ENCODE peak calls at places on chromosome 11, in seven cellular contexts. One of them, this sample, is unnamed.

GRCh38 chr11:16815047-16815767 is 76.8 kb downstream of the C11orf58 start:
- DNase-seq in A172: no peak
- DNase-seq in cortex of kidney: no peak
- DNase-seq in stomach: peak; percentile 40
- DNase-seq in sigmoid colon: peak; percentile 86
- DNase-seq in skeletal muscle cell: no peak
- DNase-seq in activated naive CD4-positive, alpha-beta T cell treated with anti-CD3 and anti-CD28 coated beads, Interleukin-2, amount 50 U/mL, for 16 hours: no peak
- DNase-seq in this sample: no peak

GRCh38 chr11:3826721-3827120 is 14.0 kb downstream of the RHOG start:
- DNase-seq in A172: no peak
- DNase-seq in cortex of kidney: no peak
- DNase-seq in stomach: no peak
- DNase-seq in sigmoid colon: no peak
- DNase-seq in skeletal muscle cell: no peak
- DNase-seq in activated naive CD4-positive, alpha-beta T cell treated with anti-CD3 and anti-CD28 coated beads, Interleukin-2, amount 50 U/mL, for 16 hours: no peak
- DNase-seq in this sample: no peak

GRCh38 chr11:62508336-62509058 is 38.1 kb downstream of the AHNAK start:
- DNase-seq in A172: peak; percentile 72
- DNase-seq in cortex of kidney: no peak
- DNase-seq in stomach: peak; percentile 78
- DNase-seq in sigmoid colon: peak; percentile 96
- DNase-seq in skeletal muscle cell: no peak
- DNase-seq in activated naive CD4-positive, alpha-beta T cell treated with anti-CD3 and anti-CD28 coated beads, Interleukin-2, amount 50 U/mL, for 16 hours: no peak
- DNase-seq in this sample: no peak

GRCh38 chr11:12235549-12235944 is 125.2 kb downstream of the MICAL2 start:
- DNase-seq in A172: peak; percentile 44
- DNase-seq in cortex of kidney: no peak
- DNase-seq in stomach: no peak
- DNase-seq in sigmoid colon: no peak
- DNase-seq in skeletal muscle cell: no peak
- DNase-seq in activated naive CD4-positive, alpha-beta T cell treated with anti-CD3 and anti-CD28 coated beads, Interleukin-2, amount 50 U/mL, for 16 hours: no peak
- DNase-seq in this sample: no peak

GRCh38 chr11:61961570-61962212 is 5.7 kb downstream of the FTH1 start:
- DNase-seq in A172: peak; percentile 81
- DNase-seq in cortex of kidney: no peak
- DNase-seq in stomach: peak; percentile 67
- DNase-seq in sigmoid colon: peak; percentile 87
- DNase-seq in skeletal muscle cell: no peak
- DNase-seq in activated naive CD4-positive, alpha-beta T cell treated with anti-CD3 and anti-CD28 coated beads, Interleukin-2, amount 50 U/mL, for 16 hours: no peak
- DNase-seq in this sample: no peak

GRCh38 chr11:91904792-91905785 is 319.5 kb upstream of the FAT3 start:
- DNase-seq in A172: no peak
- DNase-seq in cortex of kidney: no peak
- DNase-seq in stomach: no peak
- DNase-seq in sigmoid colon: no peak
- DNase-seq in skeletal muscle cell: no peak
- DNase-seq in activated naive CD4-positive, alpha-beta T cell treated with anti-CD3 and anti-CD28 coated beads, Interleukin-2, amount 50 U/mL, for 16 hours: no peak
- DNase-seq in this sample: no peak

GRCh38 chr11:86484164-86484794 is 109.6 kb downstream of the CCDC81 start:
- DNase-seq in A172: peak; percentile 99
- DNase-seq in cortex of kidney: no peak
- DNase-seq in stomach: no peak
- DNase-seq in sigmoid colon: peak; percentile 75
- DNase-seq in skeletal muscle cell: peak; percentile 97
- DNase-seq in activated naive CD4-positive, alpha-beta T cell treated with anti-CD3 and anti-CD28 coated beads, Interleukin-2, amount 50 U/mL, for 16 hours: no peak
- DNase-seq in this sample: no peak

GRCh38 chr11:62610403-62610802 is 2.2 kb downstream of the EML3 start:
- DNase-seq in A172: no peak
- DNase-seq in cortex of kidney: no peak
- DNase-seq in stomach: no peak
- DNase-seq in sigmoid colon: no peak
- DNase-seq in skeletal muscle cell: no peak
- DNase-seq in activated naive CD4-positive, alpha-beta T cell treated with anti-CD3 and anti-CD28 coated beads, Interleukin-2, amount 50 U/mL, for 16 hours: no peak
- DNase-seq in this sample: no peak

GRCh38 chr11:130629039-130629438 is 180.6 kb downstream of the ADAMTS15 start:
- DNase-seq in A172: no peak
- DNase-seq in cortex of kidney: no peak
- DNase-seq in stomach: no peak
- DNase-seq in sigmoid colon: no peak
- DNase-seq in skeletal muscle cell: no peak
- DNase-seq in activated naive CD4-positive, alpha-beta T cell treated with anti-CD3 and anti-CD28 coated beads, Interleukin-2, amount 50 U/mL, for 16 hours: no peak
- DNase-seq in this sample: no peak

GRCh38 chr11:66317766-66318575 is 1.1 kb upstream of the CD248 start:
- DNase-seq in A172: no peak
- DNase-seq in cortex of kidney: no peak
- DNase-seq in stomach: peak; percentile 36
- DNase-seq in sigmoid colon: peak; percentile 91
- DNase-seq in skeletal muscle cell: peak; percentile 91
- DNase-seq in activated naive CD4-positive, alpha-beta T cell treated with anti-CD3 and anti-CD28 coated beads, Interleukin-2, amount 50 U/mL, for 16 hours: no peak
- DNase-seq in this sample: peak; percentile 65

GRCh38 chr11:74138572-74138971 is 32.2 kb downstream of the C2CD3 start:
- DNase-seq in A172: peak; percentile 97
- DNase-seq in cortex of kidney: no peak
- DNase-seq in stomach: no peak
- DNase-seq in sigmoid colon: no peak
- DNase-seq in skeletal muscle cell: peak; percentile 95
- DNase-seq in activated naive CD4-positive, alpha-beta T cell treated with anti-CD3 and anti-CD28 coated beads, Interleukin-2, amount 50 U/mL, for 16 hours: no peak
- DNase-seq in this sample: no peak

GRCh38 chr11:20258496-20258895 is 98.2 kb upstream of the DBX1 start:
- DNase-seq in A172: no peak
- DNase-seq in cortex of kidney: no peak
- DNase-seq in stomach: no peak
- DNase-seq in sigmoid colon: no peak
- DNase-seq in skeletal muscle cell: no peak
- DNase-seq in activated naive CD4-positive, alpha-beta T cell treated with anti-CD3 and anti-CD28 coated beads, Interleukin-2, amount 50 U/mL, for 16 hours: no peak
- DNase-seq in this sample: no peak

GRCh38 chr11:118002010-118002540 is 15.9 kb downstream of the IL10RA start:
- DNase-seq in A172: no peak
- DNase-seq in cortex of kidney: no peak
- DNase-seq in stomach: no peak
- DNase-seq in sigmoid colon: no peak
- DNase-seq in skeletal muscle cell: no peak
- DNase-seq in activated naive CD4-positive, alpha-beta T cell treated with anti-CD3 and anti-CD28 coated beads, Interleukin-2, amount 50 U/mL, for 16 hours: no peak
- DNase-seq in this sample: peak; percentile 43

GRCh38 chr11:128342511-128343133 is 244.7 kb downstream of the ETS1 start:
- DNase-seq in A172: peak; percentile 56
- DNase-seq in cortex of kidney: no peak
- DNase-seq in stomach: no peak
- DNase-seq in sigmoid colon: peak; percentile 72
- DNase-seq in skeletal muscle cell: peak; percentile 66
- DNase-seq in activated naive CD4-positive, alpha-beta T cell treated with anti-CD3 and anti-CD28 coated beads, Interleukin-2, amount 50 U/mL, for 16 hours: peak; percentile 64
- DNase-seq in this sample: peak; percentile 79

GRCh38 chr11:35190804-35191348 is 51.9 kb downstream of the CD44 start:
- DNase-seq in A172: no peak
- DNase-seq in cortex of kidney: no peak
- DNase-seq in stomach: no peak
- DNase-seq in sigmoid colon: no peak
- DNase-seq in skeletal muscle cell: no peak
- DNase-seq in activated naive CD4-positive, alpha-beta T cell treated with anti-CD3 and anti-CD28 coated beads, Interleukin-2, amount 50 U/mL, for 16 hours: no peak
- DNase-seq in this sample: no peak

GRCh38 chr11:130781906-130782305 is 134.4 kb downstream of the SNX19 start:
- DNase-seq in A172: peak; percentile 76
- DNase-seq in cortex of kidney: no peak
- DNase-seq in stomach: no peak
- DNase-seq in sigmoid colon: no peak
- DNase-seq in skeletal muscle cell: no peak
- DNase-seq in activated naive CD4-positive, alpha-beta T cell treated with anti-CD3 and anti-CD28 coated beads, Interleukin-2, amount 50 U/mL, for 16 hours: no peak
- DNase-seq in this sample: no peak

GRCh38 chr11:3223932-3224729 is 5.5 kb upstream of the MRGPRG start:
- DNase-seq in A172: no peak
- DNase-seq in cortex of kidney: no peak
- DNase-seq in stomach: peak; percentile 18
- DNase-seq in sigmoid colon: no peak
- DNase-seq in skeletal muscle cell: no peak
- DNase-seq in activated naive CD4-positive, alpha-beta T cell treated with anti-CD3 and anti-CD28 coated beads, Interleukin-2, amount 50 U/mL, for 16 hours: peak; percentile 7
- DNase-seq in this sample: no peak

GRCh38 chr11:128914216-128915147 is 23.3 kb downstream of the KCNJ5 start:
- DNase-seq in A172: no peak
- DNase-seq in cortex of kidney: no peak
- DNase-seq in stomach: no peak
- DNase-seq in sigmoid colon: no peak
- DNase-seq in skeletal muscle cell: no peak
- DNase-seq in activated naive CD4-positive, alpha-beta T cell treated with anti-CD3 and anti-CD28 coated beads, Interleukin-2, amount 50 U/mL, for 16 hours: no peak
- DNase-seq in this sample: no peak

GRCh38 chr11:62689421-62690183 is at the start of gene LRRN4CL:
- DNase-seq in A172: peak; percentile 84
- DNase-seq in cortex of kidney: no peak
- DNase-seq in stomach: peak; percentile 36
- DNase-seq in sigmoid colon: peak; percentile 97
- DNase-seq in skeletal muscle cell: peak; percentile 71
- DNase-seq in activated naive CD4-positive, alpha-beta T cell treated with anti-CD3 and anti-CD28 coated beads, Interleukin-2, amount 50 U/mL, for 16 hours: no peak
- DNase-seq in this sample: no peak

GRCh38 chr11:82315093-82315492 is 418.6 kb downstream of the FAM181B start:
- DNase-seq in A172: peak; percentile 20
- DNase-seq in cortex of kidney: no peak
- DNase-seq in stomach: no peak
- DNase-seq in sigmoid colon: peak; percentile 53
- DNase-seq in skeletal muscle cell: no peak
- DNase-seq in activated naive CD4-positive, alpha-beta T cell treated with anti-CD3 and anti-CD28 coated beads, Interleukin-2, amount 50 U/mL, for 16 hours: no peak
- DNase-seq in this sample: no peak

GRCh38 chr11:73394416-73395296 is 18.5 kb downstream of the RELT start:
- DNase-seq in A172: no peak
- DNase-seq in cortex of kidney: no peak
- DNase-seq in stomach: no peak
- DNase-seq in sigmoid colon: peak; percentile 55
- DNase-seq in skeletal muscle cell: no peak
- DNase-seq in activated naive CD4-positive, alpha-beta T cell treated with anti-CD3 and anti-CD28 coated beads, Interleukin-2, amount 50 U/mL, for 16 hours: no peak
- DNase-seq in this sample: no peak

GRCh38 chr11:81246937-81247336 is 1486.7 kb downstream of the FAM181B start:
- DNase-seq in A172: no peak
- DNase-seq in cortex of kidney: no peak
- DNase-seq in stomach: no peak
- DNase-seq in sigmoid colon: no peak
- DNase-seq in skeletal muscle cell: no peak
- DNase-seq in activated naive CD4-positive, alpha-beta T cell treated with anti-CD3 and anti-CD28 coated beads, Interleukin-2, amount 50 U/mL, for 16 hours: no peak
- DNase-seq in this sample: no peak

GRCh38 chr11:102534261-102534872 is 3.8 kb upstream of the MMP7 start:
- DNase-seq in A172: no peak
- DNase-seq in cortex of kidney: no peak
- DNase-seq in stomach: no peak
- DNase-seq in sigmoid colon: no peak
- DNase-seq in skeletal muscle cell: no peak
- DNase-seq in activated naive CD4-positive, alpha-beta T cell treated with anti-CD3 and anti-CD28 coated beads, Interleukin-2, amount 50 U/mL, for 16 hours: no peak
- DNase-seq in this sample: no peak

GRCh38 chr11:30992513-30992849 is 377.1 kb downstream of the DCDC1 start:
- DNase-seq in A172: peak; percentile 19
- DNase-seq in cortex of kidney: no peak
- DNase-seq in stomach: no peak
- DNase-seq in sigmoid colon: no peak
- DNase-seq in skeletal muscle cell: no peak
- DNase-seq in activated naive CD4-positive, alpha-beta T cell treated with anti-CD3 and anti-CD28 coated beads, Interleukin-2, amount 50 U/mL, for 16 hours: no peak
- DNase-seq in this sample: no peak

GRCh38 chr11:117037279-117037951 is 60.8 kb downstream of the SIK3 start:
- DNase-seq in A172: no peak
- DNase-seq in cortex of kidney: no peak
- DNase-seq in stomach: no peak
- DNase-seq in sigmoid colon: no peak
- DNase-seq in skeletal muscle cell: no peak
- DNase-seq in activated naive CD4-positive, alpha-beta T cell treated with anti-CD3 and anti-CD28 coated beads, Interleukin-2, amount 50 U/mL, for 16 hours: no peak
- DNase-seq in this sample: no peak

This sample was measured in stimulated activated effector memory CD8-positive, alpha-beta T cell treated with anti-CD3 and anti-CD28 coated beads, Interleukin-12 subunit alpha, Interleukin-12 subunit beta, amount 100 ng/mL, for 72 hours.